ENCODE peak calls at places on chromosomes 16 and 17, in four cellular contexts. One of them, this sample, is unnamed.

GRCh38 chr17:78257810-78258322 is 26.4 kb downstream of the TMEM235 start:
- DNase-seq in AG10803: no peak
- DNase-seq in naive thymus-derived CD4-positive, alpha-beta T cell: no peak
- DNase-seq in CD8-positive, alpha-beta T cell: no peak
- DNase-seq in this sample: no peak

GRCh38 chr16:61237804-61238485 is 798.3 kb downstream of the CDH8 start:
- DNase-seq in CD8-positive, alpha-beta T cell: no peak
- DNase-seq in AG10803: no peak
- DNase-seq in naive thymus-derived CD4-positive, alpha-beta T cell: no peak
- DNase-seq in this sample: no peak

GRCh38 chr17:38749222-38750043 is 1.3 kb upstream of the PCGF2 start:
- DNase-seq in AG10803: peak
- DNase-seq in CD8-positive, alpha-beta T cell: no peak
- DNase-seq in naive thymus-derived CD4-positive, alpha-beta T cell: no peak
- DNase-seq in this sample: no peak

GRCh38 chr17:53516643-53517042 is 306.1 kb upstream of the KIF2B start:
- DNase-seq in AG10803: no peak
- DNase-seq in CD8-positive, alpha-beta T cell: no peak
- DNase-seq in naive thymus-derived CD4-positive, alpha-beta T cell: no peak
- DNase-seq in this sample: no peak

GRCh38 chr17:40417258-40417608 is 463 bp downstream of the TOP2A start:
- DNase-seq in naive thymus-derived CD4-positive, alpha-beta T cell: no peak
- DNase-seq in CD8-positive, alpha-beta T cell: no peak
- DNase-seq in AG10803: no peak
- DNase-seq in this sample: no peak

GRCh38 chr16:71648921-71649320 is 22.9 kb downstream of the MARVELD3 start:
- DNase-seq in CD8-positive, alpha-beta T cell: no peak
- DNase-seq in AG10803: no peak
- DNase-seq in naive thymus-derived CD4-positive, alpha-beta T cell: no peak
- DNase-seq in this sample: no peak

GRCh38 chr17:75124041-75124818 is 7.3 kb downstream of the NT5C start:
- DNase-seq in naive thymus-derived CD4-positive, alpha-beta T cell: no peak
- DNase-seq in CD8-positive, alpha-beta T cell: no peak
- DNase-seq in AG10803: no peak
- DNase-seq in this sample: no peak

GRCh38 chr17:2855063-2855600 is 58.9 kb downstream of the RAP1GAP2 start:
- DNase-seq in AG10803: no peak
- DNase-seq in naive thymus-derived CD4-positive, alpha-beta T cell: no peak
- DNase-seq in CD8-positive, alpha-beta T cell: no peak
- DNase-seq in this sample: no peak

GRCh38 chr16:4846901-4847773 is at the start of the genes GLYR1 and UBN1:
- DNase-seq in AG10803: peak
- DNase-seq in CD8-positive, alpha-beta T cell: peak
- DNase-seq in naive thymus-derived CD4-positive, alpha-beta T cell: peak
- DNase-seq in this sample: peak

GRCh38 chr16:4847774-4848587 is 700 bp downstream of the UBN1 start:
- DNase-seq in CD8-positive, alpha-beta T cell: peak
- DNase-seq in naive thymus-derived CD4-positive, alpha-beta T cell: peak
- DNase-seq in AG10803: peak
- DNase-seq in this sample: peak

GRCh38 chr16:4846503-4846900 is 586 bp downstream of the GLYR1 start:
- DNase-seq in naive thymus-derived CD4-positive, alpha-beta T cell: peak
- DNase-seq in CD8-positive, alpha-beta T cell: no peak
- DNase-seq in AG10803: peak
- DNase-seq in this sample: no peak

GRCh38 chr16:4852221-4852872 is 5.1 kb downstream of the UBN1 start:
- DNase-seq in CD8-positive, alpha-beta T cell: no peak
- DNase-seq in naive thymus-derived CD4-positive, alpha-beta T cell: no peak
- DNase-seq in AG10803: peak
- DNase-seq in this sample: no peak

GRCh38 chr16:4850211-4850610 is 2.9 kb downstream of the UBN1 start:
- DNase-seq in AG10803: peak
- DNase-seq in CD8-positive, alpha-beta T cell: no peak
- DNase-seq in naive thymus-derived CD4-positive, alpha-beta T cell: no peak
- DNase-seq in this sample: no peak
- H3K4me3 ChIP-seq in AG10803: peak
- H3K4me3 ChIP-seq in CD8-positive, alpha-beta T cell: no peak
- H3K4me3 ChIP-seq in naive thymus-derived CD4-positive, alpha-beta T cell: no peak
- H3K4me3 ChIP-seq in this sample: no peak

DNA sequence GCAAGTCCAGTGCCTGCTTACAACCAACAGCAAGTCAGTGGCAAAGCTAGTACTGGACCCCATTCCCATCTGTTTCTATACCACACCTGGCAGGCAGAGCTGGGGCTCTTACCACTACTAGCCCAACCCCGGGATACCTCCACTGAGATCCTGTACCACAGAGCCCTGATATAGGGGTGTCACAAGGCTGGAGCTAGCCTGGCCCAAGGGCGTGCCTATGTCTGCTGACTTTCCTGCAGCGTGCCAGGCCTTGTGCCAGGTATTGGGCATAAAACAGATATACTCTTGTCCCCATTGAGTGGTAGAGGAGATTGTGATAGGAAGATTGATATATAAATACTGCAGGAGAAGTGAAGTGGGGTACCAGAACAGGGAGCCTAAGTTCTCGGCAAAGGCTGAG is 44.4 kb downstream of the PLD6 start:
- DNase-seq in AG10803: no peak
- DNase-seq in CD8-positive, alpha-beta T cell: no peak
- DNase-seq in naive thymus-derived CD4-positive, alpha-beta T cell: no peak
- DNase-seq in this sample: no peak
- H3K4me3 ChIP-seq in AG10803: no peak
- H3K4me3 ChIP-seq in CD8-positive, alpha-beta T cell: no peak
- H3K4me3 ChIP-seq in naive thymus-derived CD4-positive, alpha-beta T cell: no peak
- H3K4me3 ChIP-seq in this sample: no peak

DNA sequence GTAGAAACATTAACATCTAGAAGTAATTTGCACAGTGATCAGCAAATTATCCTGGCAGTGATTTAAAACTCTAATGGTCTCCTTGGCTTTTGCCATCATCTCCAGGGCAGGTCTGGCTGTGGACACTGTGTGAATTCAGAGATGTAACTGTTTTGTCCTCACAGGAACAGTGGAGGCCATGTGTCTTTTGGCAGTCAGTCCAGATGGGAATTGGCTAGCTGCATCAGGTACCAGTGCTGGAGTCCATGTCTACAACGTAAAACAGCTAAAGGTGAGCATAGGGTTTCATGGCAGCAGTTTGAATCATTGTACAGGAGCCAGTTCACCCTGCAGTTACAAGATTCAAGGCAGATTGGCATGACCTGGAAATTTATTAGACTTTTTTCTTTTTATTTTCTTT is 26.8 kb upstream of the SNTB2 start:
- DNase-seq in CD8-positive, alpha-beta T cell: no peak
- DNase-seq in AG10803: no peak
- DNase-seq in naive thymus-derived CD4-positive, alpha-beta T cell: no peak
- DNase-seq in this sample: no peak
- H3K4me3 ChIP-seq in CD8-positive, alpha-beta T cell: no peak
- H3K4me3 ChIP-seq in AG10803: no peak
- H3K4me3 ChIP-seq in naive thymus-derived CD4-positive, alpha-beta T cell: no peak
- H3K4me3 ChIP-seq in this sample: no peak

GRCh38 chr17:19447085-19447583 is 36.1 kb downstream of the RNF112 start:
- DNase-seq in naive thymus-derived CD4-positive, alpha-beta T cell: peak
- DNase-seq in AG10803: peak
- DNase-seq in CD8-positive, alpha-beta T cell: peak
- DNase-seq in this sample: peak

GRCh38 chr17:19445105-19445504 is 34.1 kb downstream of the RNF112 start:
- DNase-seq in CD8-positive, alpha-beta T cell: no peak
- DNase-seq in naive thymus-derived CD4-positive, alpha-beta T cell: no peak
- DNase-seq in AG10803: no peak
- DNase-seq in this sample: no peak

GRCh38 chr17:19453296-19453695 is 42.3 kb downstream of the RNF112 start:
- DNase-seq in naive thymus-derived CD4-positive, alpha-beta T cell: no peak
- DNase-seq in CD8-positive, alpha-beta T cell: no peak
- DNase-seq in AG10803: no peak
- DNase-seq in this sample: no peak

GRCh38 chr17:19443148-19443547 is 32.1 kb downstream of the RNF112 start:
- DNase-seq in AG10803: no peak
- DNase-seq in naive thymus-derived CD4-positive, alpha-beta T cell: no peak
- DNase-seq in CD8-positive, alpha-beta T cell: no peak
- DNase-seq in this sample: no peak

GRCh38 chr17:19448341-19449268 is 37.6 kb downstream of the RNF112 start:
- DNase-seq in CD8-positive, alpha-beta T cell: no peak
- DNase-seq in AG10803: peak
- DNase-seq in naive thymus-derived CD4-positive, alpha-beta T cell: no peak
- DNase-seq in this sample: no peak
- H3K4me3 ChIP-seq in CD8-positive, alpha-beta T cell: no peak
- H3K4me3 ChIP-seq in AG10803: no peak
- H3K4me3 ChIP-seq in naive thymus-derived CD4-positive, alpha-beta T cell: no peak
- H3K4me3 ChIP-seq in this sample: no peak

DNA sequence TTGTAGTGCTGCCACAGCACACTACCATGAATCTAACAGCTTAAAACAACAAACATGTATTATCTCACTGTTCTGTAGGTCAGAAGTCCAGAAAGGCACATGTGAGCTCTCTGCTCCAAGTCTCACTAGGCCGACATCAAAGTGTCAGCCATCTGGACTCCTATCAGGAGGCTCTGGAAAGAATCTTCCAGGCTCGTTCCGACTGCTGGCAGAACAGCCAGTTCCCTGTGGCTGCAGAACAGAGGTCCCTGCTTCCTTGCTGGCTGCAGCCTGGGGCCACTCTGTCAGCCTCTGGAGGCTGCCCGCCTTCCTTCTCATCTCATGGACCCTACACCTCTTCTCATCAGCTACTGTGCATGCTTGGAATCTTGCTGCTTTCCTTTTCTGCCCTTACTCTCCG is 168.9 kb downstream of the CBLN1 start:
- DNase-seq in CD8-positive, alpha-beta T cell: no peak
- DNase-seq in AG10803: no peak
- DNase-seq in naive thymus-derived CD4-positive, alpha-beta T cell: no peak
- DNase-seq in this sample: no peak
- H3K4me3 ChIP-seq in CD8-positive, alpha-beta T cell: no peak
- H3K4me3 ChIP-seq in AG10803: no peak
- H3K4me3 ChIP-seq in naive thymus-derived CD4-positive, alpha-beta T cell: no peak
- H3K4me3 ChIP-seq in this sample: no peak

DNA sequence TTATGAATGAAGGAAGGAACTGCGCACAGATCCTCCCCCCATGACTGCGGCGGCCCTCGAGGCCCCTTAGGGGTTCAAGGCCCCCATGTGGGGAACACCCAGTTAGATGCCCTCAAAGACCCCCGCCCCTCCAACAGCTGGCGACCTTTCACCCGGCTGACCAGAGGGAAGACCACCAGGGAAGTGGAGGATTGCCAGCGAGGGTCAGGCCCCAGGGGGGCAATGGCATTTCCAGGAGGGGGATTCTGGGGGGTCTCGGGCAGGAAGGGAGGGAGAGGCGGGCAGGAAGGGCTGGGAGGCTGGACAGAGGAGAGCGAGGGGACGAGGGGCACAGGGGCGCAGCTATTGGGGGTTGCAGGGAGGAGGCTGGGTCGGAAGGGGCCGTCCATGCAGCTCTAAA is 139.6 kb downstream of the C16orf95 start:
- DNase-seq in naive thymus-derived CD4-positive, alpha-beta T cell: no peak
- DNase-seq in CD8-positive, alpha-beta T cell: no peak
- DNase-seq in AG10803: no peak
- DNase-seq in this sample: no peak
- H3K4me3 ChIP-seq in naive thymus-derived CD4-positive, alpha-beta T cell: no peak
- H3K4me3 ChIP-seq in CD8-positive, alpha-beta T cell: no peak
- H3K4me3 ChIP-seq in AG10803: no peak
- H3K4me3 ChIP-seq in this sample: no peak

GRCh38 chr16:78198299-78198698 is 98.8 kb downstream of the WWOX start:
- DNase-seq in naive thymus-derived CD4-positive, alpha-beta T cell: no peak
- DNase-seq in AG10803: no peak
- DNase-seq in CD8-positive, alpha-beta T cell: no peak
- DNase-seq in this sample: no peak

GRCh38 chr16:78200023-78200389 is 100.6 kb downstream of the WWOX start:
- DNase-seq in naive thymus-derived CD4-positive, alpha-beta T cell: no peak
- DNase-seq in AG10803: no peak
- DNase-seq in CD8-positive, alpha-beta T cell: no peak
- DNase-seq in this sample: no peak

GRCh38 chr16:78199325-78200022 is 100.0 kb downstream of the WWOX start:
- DNase-seq in AG10803: no peak
- DNase-seq in naive thymus-derived CD4-positive, alpha-beta T cell: no peak
- DNase-seq in CD8-positive, alpha-beta T cell: no peak
- DNase-seq in this sample: no peak

GRCh38 chr16:78196527-78196926 is 97.1 kb downstream of the WWOX start:
- DNase-seq in AG10803: no peak
- DNase-seq in naive thymus-derived CD4-positive, alpha-beta T cell: no peak
- DNase-seq in CD8-positive, alpha-beta T cell: no peak
- DNase-seq in this sample: no peak

GRCh38 chr16:78200623-78201096 is 101.2 kb downstream of the WWOX start:
- DNase-seq in AG10803: no peak
- DNase-seq in naive thymus-derived CD4-positive, alpha-beta T cell: no peak
- DNase-seq in CD8-positive, alpha-beta T cell: no peak
- DNase-seq in this sample: no peak
- H3K4me3 ChIP-seq in AG10803: no peak
- H3K4me3 ChIP-seq in naive thymus-derived CD4-positive, alpha-beta T cell: no peak
- H3K4me3 ChIP-seq in CD8-positive, alpha-beta T cell: no peak
- H3K4me3 ChIP-seq in this sample: no peak